ENCODE peak calls at places on chromosome 19, in six cellular contexts. P, L, K, J, S and X are unnamed samples.

GRCh38 chr19:48631254-48631653 is 5.9 kb downstream of the DBP start:
- DNase-seq in P (no peak), L (no peak), K (no peak), J (no peak), S (no peak), X (no peak)

GRCh38 chr19:6822311-6822670 is 49.8 kb downstream of the VAV1 start:
- DNase-seq in P (no peak), L (no peak), K (no peak), J (no peak), S (no peak), X (no peak)

GRCh38 chr19:56191115-56191514 is 6.5 kb downstream of the ZSCAN5B start:
- DNase-seq in P (no peak), L (no peak), K (no peak), J (no peak), S (no peak), X (no peak)

GRCh38 chr19:12840091-12841079 is 2.1 kb downstream of the MAST1 start:
- DNase-seq in P (peak; percentile 66), L (no peak), K (peak; percentile 77), J (no peak), S (peak; percentile 45), X (peak; percentile 76)

GRCh38 chr19:46783670-46784069 is 4.7 kb downstream of the SLC1A5 start:
- DNase-seq in P (no peak), L (no peak), K (no peak), J (no peak), S (no peak), X (no peak)

GRCh38 chr19:34556500-34556899 is 74.9 kb downstream of the WTIP start:
- DNase-seq in P (peak; percentile 34), L (no peak), K (no peak), J (no peak), S (no peak), X (peak; percentile 16)

GRCh38 chr19:47112166-47112663 is 1.4 kb downstream of the ZC3H4 start:
- DNase-seq in P (peak; percentile 71), L (peak; percentile 98), K (peak; percentile 88), J (peak; percentile 95), S (peak; percentile 68), X (peak; percentile 94)

GRCh38 chr19:33646306-33646705 is 24.6 kb downstream of the CHST8 start:
- DNase-seq in P (no peak), L (peak; percentile 16), K (no peak), J (no peak), S (no peak), X (no peak)

GRCh38 chr19:3187662-3188511 is 2.2 kb downstream of the NCLN start:
- DNase-seq in P (no peak), L (no peak), K (peak; percentile 6), J (no peak), S (no peak), X (no peak)

GRCh38 chr19:34722353-34722752 is 11.7 kb upstream of the ZNF181 start:
- DNase-seq in P (no peak), L (no peak), K (no peak), J (no peak), S (no peak), X (no peak)

GRCh38 chr19:54168174-54168917 is 4.6 kb downstream of the TMC4 start:
- DNase-seq in P (peak; percentile 99), L (peak; percentile 98), K (peak; percentile 80), J (peak; percentile 97), S (peak; percentile 95), X (peak; percentile 84)

GRCh38 chr19:5321851-5322681 is 18.5 kb downstream of the PTPRS start:
- DNase-seq in P (no peak), L (peak; percentile 84), K (peak; percentile 92), J (peak; percentile 78), S (no peak), X (peak; percentile 42)

GRCh38 chr19:15701757-15702589 is 25.9 kb upstream of the OR10H2 start:
- DNase-seq in P (no peak), L (no peak), K (no peak), J (no peak), S (no peak), X (no peak)

GRCh38 chr19:34253711-34254551 is 423 bp upstream of the GARRE1 start:
- DNase-seq in P (peak; percentile 77), L (peak; percentile 98), K (peak; percentile 86), J (peak; percentile 94), S (no peak), X (no peak)

GRCh38 chr19:9622531-9622930 is 1.5 kb upstream of the ZNF561 start:
- DNase-seq in P (no peak), L (no peak), K (no peak), J (no peak), S (no peak), X (no peak)

GRCh38 chr19:45450042-45450380 is 17.8 kb upstream of the FOSB start:
- DNase-seq in P (no peak), L (no peak), K (no peak), J (no peak), S (no peak), X (no peak)

GRCh38 chr19:44668985-44669764 is 2.1 kb upstream of the CEACAM19 start:
- DNase-seq in P (no peak), L (no peak), K (no peak), J (no peak), S (no peak), X (peak; percentile 36)

GRCh38 chr19:42048992-42049391 is 21.0 kb downstream of the GRIK5 start:
- DNase-seq in P (no peak), L (no peak), K (no peak), J (no peak), S (no peak), X (peak; percentile 52)

GRCh38 chr19:55080121-55080914 is 4.6 kb downstream of the EPS8L1 start:
- DNase-seq in P (peak; percentile 62), L (peak; percentile 91), K (peak; percentile 76), J (peak; percentile 85), S (peak; percentile 50), X (peak; percentile 88)

GRCh38 chr19:6034512-6034911 is 56.6 kb upstream of the RANBP3 start:
- DNase-seq in P (no peak), L (no peak), K (no peak), J (no peak), S (no peak), X (no peak)

GRCh38 chr19:43639507-43640423 is at the start of gene CADM4:
- DNase-seq in P (no peak), L (peak; percentile 79), K (no peak), J (no peak), S (no peak), X (peak; percentile 48)

GRCh38 chr19:6249296-6249695 is 30.5 kb downstream of the MLLT1 start:
- DNase-seq in P (no peak), L (peak; percentile 61), K (no peak), J (no peak), S (no peak), X (no peak)

GRCh38 chr19:51698296-51698695 is 5.2 kb downstream of the SPACA6 start:
- DNase-seq in P (no peak), L (no peak), K (no peak), J (no peak), S (no peak), X (no peak)

GRCh38 chr19:50214699-50215543 is 11.5 kb downstream of the MYH14 start:
- DNase-seq in P (no peak), L (no peak), K (no peak), J (no peak), S (no peak), X (peak; percentile 86)